ENCODE peak calls at places on chromosomes 4 and X, in ten cellular contexts. One of them, this sample, is unnamed.
A peak's percentile ranks its signal among the peaks of the same experiment; 100 is the strongest.

GRCh38 chrX:115571712-115572111 is 10.7 kb downstream of the PLS3 start:
- DNase-seq in A673: no peak
- DNase-seq in AG09309: no peak
- DNase-seq in neural progenitor cell: no peak
- DNase-seq in body of pancreas: no peak
- DNase-seq in astrocyte of the spinal cord: no peak
- DNase-seq in nephron progenitor cell: no peak
- DNase-seq in AG04449: no peak
- DNase-seq in cardiac muscle cell: no peak
- DNase-seq in astrocyte: no peak
- DNase-seq in this sample: no peak

GRCh38 chr4:80182237-80182866 is 15.0 kb upstream of the PRDM8 start:
- DNase-seq in AG09309: no peak
- DNase-seq in cardiac muscle cell: no peak
- DNase-seq in A673: no peak
- DNase-seq in neural progenitor cell: no peak
- DNase-seq in astrocyte: no peak
- DNase-seq in nephron progenitor cell: no peak
- DNase-seq in astrocyte of the spinal cord: no peak
- DNase-seq in body of pancreas: no peak
- DNase-seq in AG04449: no peak
- DNase-seq in this sample: no peak

GRCh38 chr4:186622788-186623464 is 67.6 kb upstream of the MTNR1A start:
- DNase-seq in cardiac muscle cell: peak; percentile 71
- DNase-seq in nephron progenitor cell: no peak
- DNase-seq in AG04449: no peak
- DNase-seq in AG09309: peak; percentile 45
- DNase-seq in A673: peak; percentile 82
- DNase-seq in body of pancreas: no peak
- DNase-seq in astrocyte: peak; percentile 80
- DNase-seq in neural progenitor cell: no peak
- DNase-seq in astrocyte of the spinal cord: peak; percentile 75
- DNase-seq in this sample: no peak

GRCh38 chrX:43718956-43719355 is 62.9 kb downstream of the MAOA start:
- DNase-seq in AG04449: no peak
- DNase-seq in cardiac muscle cell: no peak
- DNase-seq in body of pancreas: no peak
- DNase-seq in AG09309: no peak
- DNase-seq in nephron progenitor cell: no peak
- DNase-seq in astrocyte of the spinal cord: no peak
- DNase-seq in astrocyte: no peak
- DNase-seq in A673: no peak
- DNase-seq in neural progenitor cell: no peak
- DNase-seq in this sample: no peak

GRCh38 chr4:70559216-70559830 is 32.7 kb upstream of the AMBN start:
- DNase-seq in astrocyte: peak; percentile 12
- DNase-seq in astrocyte of the spinal cord: peak; percentile 48
- DNase-seq in nephron progenitor cell: peak; percentile 59
- DNase-seq in AG09309: peak; percentile 3
- DNase-seq in neural progenitor cell: peak; percentile 64
- DNase-seq in A673: peak; percentile 40
- DNase-seq in AG04449: peak; percentile 0
- DNase-seq in cardiac muscle cell: peak; percentile 66
- DNase-seq in body of pancreas: peak; percentile 46
- DNase-seq in this sample: peak; percentile 60

GRCh38 chr4:139560396-139561084 is 4.5 kb upstream of the SETD7 start:
- DNase-seq in cardiac muscle cell: no peak
- DNase-seq in astrocyte of the spinal cord: no peak
- DNase-seq in body of pancreas: peak; percentile 21
- DNase-seq in AG04449: no peak
- DNase-seq in AG09309: no peak
- DNase-seq in A673: peak; percentile 73
- DNase-seq in astrocyte: no peak
- DNase-seq in neural progenitor cell: peak; percentile 49
- DNase-seq in nephron progenitor cell: peak; percentile 40
- DNase-seq in this sample: no peak

GRCh38 chr4:2813446-2814405 is 20.8 kb downstream of the SH3BP2 start:
- DNase-seq in AG04449: no peak
- DNase-seq in astrocyte of the spinal cord: no peak
- DNase-seq in body of pancreas: no peak
- DNase-seq in cardiac muscle cell: no peak
- DNase-seq in astrocyte: no peak
- DNase-seq in AG09309: no peak
- DNase-seq in neural progenitor cell: no peak
- DNase-seq in nephron progenitor cell: no peak
- DNase-seq in A673: no peak
- DNase-seq in this sample: no peak

GRCh38 chrX:44433556-44433955 is 90.1 kb upstream of the EFHC2 start:
- DNase-seq in body of pancreas: no peak
- DNase-seq in cardiac muscle cell: no peak
- DNase-seq in astrocyte of the spinal cord: peak; percentile 40
- DNase-seq in neural progenitor cell: no peak
- DNase-seq in AG04449: no peak
- DNase-seq in nephron progenitor cell: no peak
- DNase-seq in AG09309: no peak
- DNase-seq in astrocyte: peak; percentile 50
- DNase-seq in A673: no peak
- DNase-seq in this sample: no peak

GRCh38 chrX:38636949-38637819 is 75.8 kb downstream of the TSPAN7 start:
- DNase-seq in AG09309: no peak
- DNase-seq in body of pancreas: peak; percentile 60
- DNase-seq in astrocyte: no peak
- DNase-seq in astrocyte of the spinal cord: peak; percentile 10
- DNase-seq in neural progenitor cell: no peak
- DNase-seq in A673: peak; percentile 3
- DNase-seq in cardiac muscle cell: no peak
- DNase-seq in nephron progenitor cell: no peak
- DNase-seq in AG04449: no peak
- DNase-seq in this sample: no peak

GRCh38 chr4:69894706-69895105 is 34.8 kb upstream of the SULT1E1 start:
- DNase-seq in nephron progenitor cell: no peak
- DNase-seq in AG09309: no peak
- DNase-seq in astrocyte: no peak
- DNase-seq in cardiac muscle cell: no peak
- DNase-seq in neural progenitor cell: no peak
- DNase-seq in astrocyte of the spinal cord: no peak
- DNase-seq in A673: no peak
- DNase-seq in AG04449: no peak
- DNase-seq in body of pancreas: no peak
- DNase-seq in this sample: no peak

GRCh38 chr4:165709973-165710526 is 163.0 kb upstream of the TLL1 start:
- DNase-seq in nephron progenitor cell: no peak
- DNase-seq in body of pancreas: no peak
- DNase-seq in neural progenitor cell: no peak
- DNase-seq in astrocyte: no peak
- DNase-seq in A673: no peak
- DNase-seq in AG09309: no peak
- DNase-seq in astrocyte of the spinal cord: no peak
- DNase-seq in cardiac muscle cell: no peak
- DNase-seq in AG04449: no peak
- DNase-seq in this sample: no peak

GRCh38 chr4:32858971-32859370 is 2138.8 kb downstream of the PCDH7 start:
- DNase-seq in cardiac muscle cell: peak; percentile 61
- DNase-seq in body of pancreas: no peak
- DNase-seq in neural progenitor cell: no peak
- DNase-seq in AG09309: peak; percentile 10
- DNase-seq in AG04449: no peak
- DNase-seq in astrocyte of the spinal cord: peak; percentile 86
- DNase-seq in A673: peak; percentile 7
- DNase-seq in astrocyte: peak; percentile 83
- DNase-seq in nephron progenitor cell: no peak
- DNase-seq in this sample: no peak

GRCh38 chrX:149527705-149528104 is 13.1 kb upstream of the EOLA1 start:
- DNase-seq in nephron progenitor cell: no peak
- DNase-seq in AG04449: no peak
- DNase-seq in body of pancreas: no peak
- DNase-seq in neural progenitor cell: peak; percentile 11
- DNase-seq in astrocyte: no peak
- DNase-seq in astrocyte of the spinal cord: peak; percentile 33
- DNase-seq in cardiac muscle cell: peak; percentile 24
- DNase-seq in AG09309: no peak
- DNase-seq in A673: peak; percentile 43
- DNase-seq in this sample: no peak

GRCh38 chrX:114462266-114462665 is 121.6 kb upstream of the HTR2C start:
- DNase-seq in AG04449: no peak
- DNase-seq in neural progenitor cell: no peak
- DNase-seq in astrocyte of the spinal cord: no peak
- DNase-seq in AG09309: no peak
- DNase-seq in nephron progenitor cell: no peak
- DNase-seq in A673: no peak
- DNase-seq in body of pancreas: no peak
- DNase-seq in cardiac muscle cell: no peak
- DNase-seq in astrocyte: no peak
- DNase-seq in this sample: no peak

GRCh38 chrX:151726751-151727150 is 7.8 kb upstream of the CNGA2 start:
- DNase-seq in body of pancreas: no peak
- DNase-seq in cardiac muscle cell: no peak
- DNase-seq in neural progenitor cell: no peak
- DNase-seq in astrocyte of the spinal cord: no peak
- DNase-seq in AG09309: no peak
- DNase-seq in nephron progenitor cell: no peak
- DNase-seq in A673: no peak
- DNase-seq in astrocyte: no peak
- DNase-seq in AG04449: no peak
- DNase-seq in this sample: no peak

GRCh38 chrX:151724563-151725337 is 8.9 kb downstream of the FATE1 start:
- DNase-seq in astrocyte: no peak
- DNase-seq in A673: no peak
- DNase-seq in AG09309: no peak
- DNase-seq in nephron progenitor cell: no peak
- DNase-seq in AG04449: no peak
- DNase-seq in body of pancreas: peak; percentile 58
- DNase-seq in cardiac muscle cell: no peak
- DNase-seq in astrocyte of the spinal cord: no peak
- DNase-seq in neural progenitor cell: no peak
- DNase-seq in this sample: no peak

GRCh38 chrX:151723156-151723760 is 7.4 kb downstream of the FATE1 start:
- DNase-seq in AG09309: no peak
- DNase-seq in body of pancreas: no peak
- DNase-seq in A673: no peak
- DNase-seq in astrocyte of the spinal cord: no peak
- DNase-seq in nephron progenitor cell: no peak
- DNase-seq in cardiac muscle cell: no peak
- DNase-seq in AG04449: no peak
- DNase-seq in astrocyte: no peak
- DNase-seq in neural progenitor cell: no peak
- DNase-seq in this sample: no peak

GRCh38 chrX:151725338-151725614 is 9.3 kb upstream of the CNGA2 start:
- DNase-seq in cardiac muscle cell: no peak
- DNase-seq in body of pancreas: no peak
- DNase-seq in astrocyte of the spinal cord: no peak
- DNase-seq in AG04449: no peak
- DNase-seq in astrocyte: no peak
- DNase-seq in nephron progenitor cell: no peak
- DNase-seq in A673: no peak
- DNase-seq in AG09309: no peak
- DNase-seq in neural progenitor cell: no peak
- DNase-seq in this sample: no peak

GRCh38 chrX:151722241-151722846 is 6.5 kb downstream of the FATE1 start:
- DNase-seq in body of pancreas: peak; percentile 36
- DNase-seq in nephron progenitor cell: peak; percentile 62
- DNase-seq in AG04449: no peak
- DNase-seq in cardiac muscle cell: peak; percentile 34
- DNase-seq in astrocyte of the spinal cord: peak; percentile 3
- DNase-seq in AG09309: no peak
- DNase-seq in A673: no peak
- DNase-seq in neural progenitor cell: peak; percentile 72
- DNase-seq in astrocyte: no peak
- DNase-seq in this sample: peak; percentile 40
- TF ChIP-seq CTCF in body of pancreas: no peak
- TF ChIP-seq CTCF in nephron progenitor cell: peak; percentile 52
- TF ChIP-seq CTCF in AG04449: peak; percentile 65
- TF ChIP-seq CTCF in cardiac muscle cell: peak; percentile 46
- TF ChIP-seq CTCF in astrocyte of the spinal cord: peak; percentile 50
- TF ChIP-seq CTCF in AG09309: peak; percentile 60
- TF ChIP-seq CTCF in A673: no peak
- TF ChIP-seq CTCF in neural progenitor cell: peak; percentile 60
- TF ChIP-seq CTCF in astrocyte: no peak
- TF ChIP-seq CTCF in this sample: peak; percentile 59

DNA sequence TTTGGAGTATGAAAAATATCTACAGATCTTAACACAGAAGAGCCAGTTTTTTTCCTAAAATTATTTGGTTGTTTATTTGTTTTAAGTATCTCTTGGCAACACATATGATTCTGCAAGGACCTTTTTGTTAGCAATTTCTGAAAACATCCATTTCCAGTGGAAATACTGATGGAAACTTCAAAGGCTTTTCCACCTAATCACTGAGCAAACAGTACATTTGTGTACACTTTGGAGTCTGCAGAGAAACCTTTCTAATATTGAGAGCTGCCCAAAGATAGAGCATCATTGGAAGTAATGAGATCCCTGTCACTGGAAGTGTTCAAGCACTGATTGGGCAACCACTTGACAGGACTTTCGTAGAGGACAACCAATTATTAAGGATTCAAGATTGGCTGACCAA is 69.7 kb upstream of the TFDP3 start:
- DNase-seq in nephron progenitor cell: no peak
- DNase-seq in astrocyte of the spinal cord: no peak
- DNase-seq in AG09309: no peak
- DNase-seq in A673: no peak
- DNase-seq in astrocyte: no peak
- DNase-seq in body of pancreas: no peak
- DNase-seq in cardiac muscle cell: no peak
- DNase-seq in AG04449: no peak
- DNase-seq in neural progenitor cell: no peak
- DNase-seq in this sample: no peak
- TF ChIP-seq CTCF in nephron progenitor cell: no peak
- TF ChIP-seq CTCF in astrocyte of the spinal cord: no peak
- TF ChIP-seq CTCF in AG09309: no peak
- TF ChIP-seq CTCF in A673: no peak
- TF ChIP-seq CTCF in astrocyte: no peak
- TF ChIP-seq CTCF in body of pancreas: no peak
- TF ChIP-seq CTCF in cardiac muscle cell: no peak
- TF ChIP-seq CTCF in AG04449: no peak
- TF ChIP-seq CTCF in neural progenitor cell: no peak
- TF ChIP-seq CTCF in this sample: no peak

GRCh38 chrX:19344661-19345060 is 934 bp downstream of the PDHA1 start:
- DNase-seq in AG09309: no peak
- DNase-seq in body of pancreas: peak; percentile 60
- DNase-seq in astrocyte of the spinal cord: no peak
- DNase-seq in A673: no peak
- DNase-seq in astrocyte: no peak
- DNase-seq in neural progenitor cell: no peak
- DNase-seq in AG04449: no peak
- DNase-seq in nephron progenitor cell: no peak
- DNase-seq in cardiac muscle cell: no peak
- DNase-seq in this sample: no peak
- TF ChIP-seq CTCF in AG09309: no peak
- TF ChIP-seq CTCF in body of pancreas: no peak
- TF ChIP-seq CTCF in astrocyte of the spinal cord: no peak
- TF ChIP-seq CTCF in A673: no peak
- TF ChIP-seq CTCF in astrocyte: no peak
- TF ChIP-seq CTCF in neural progenitor cell: no peak
- TF ChIP-seq CTCF in AG04449: no peak
- TF ChIP-seq CTCF in nephron progenitor cell: no peak
- TF ChIP-seq CTCF in cardiac muscle cell: no peak
- TF ChIP-seq CTCF in this sample: no peak

DNA sequence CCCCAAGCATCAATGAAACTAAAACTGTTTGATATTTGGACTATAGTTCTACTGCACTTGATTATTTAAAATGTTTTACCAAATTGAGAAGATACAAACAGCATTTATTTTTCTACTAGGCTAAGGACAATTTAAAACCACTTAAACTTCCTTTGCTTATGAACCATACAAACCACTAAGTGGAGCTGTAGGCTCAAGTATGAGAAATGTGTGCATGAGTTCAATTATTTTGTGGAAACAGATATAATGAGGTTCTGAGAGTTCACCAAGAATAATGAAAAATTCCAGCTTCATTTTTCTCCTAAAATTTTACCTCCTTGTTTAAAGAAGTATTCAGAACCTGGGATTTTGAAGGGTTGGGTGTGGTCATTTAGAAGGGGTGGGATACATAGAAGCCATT is 63.1 kb downstream of the SERPINA7 start:
- DNase-seq in AG04449: no peak
- DNase-seq in astrocyte: no peak
- DNase-seq in neural progenitor cell: peak; percentile 4
- DNase-seq in A673: no peak
- DNase-seq in astrocyte of the spinal cord: peak; percentile 14
- DNase-seq in body of pancreas: no peak
- DNase-seq in nephron progenitor cell: no peak
- DNase-seq in AG09309: no peak
- DNase-seq in cardiac muscle cell: peak; percentile 48
- DNase-seq in this sample: no peak
- TF ChIP-seq CTCF in AG04449: no peak
- TF ChIP-seq CTCF in astrocyte: no peak
- TF ChIP-seq CTCF in neural progenitor cell: peak; percentile 46
- TF ChIP-seq CTCF in A673: no peak
- TF ChIP-seq CTCF in astrocyte of the spinal cord: peak; percentile 20
- TF ChIP-seq CTCF in body of pancreas: no peak
- TF ChIP-seq CTCF in nephron progenitor cell: peak; percentile 22
- TF ChIP-seq CTCF in AG09309: peak; percentile 12
- TF ChIP-seq CTCF in cardiac muscle cell: peak; percentile 24
- TF ChIP-seq CTCF in this sample: peak; percentile 55

This sample was measured in neural crest cell.